ENCODE peak calls at places on chromosomes 2 and 18, in five cellular contexts. One of them, this sample, is unnamed.

GRCh38 chr2:15979051-15979758 is 38.9 kb downstream of the MYCN start:
- DNase-seq in CD8-positive, alpha-beta T cell: no peak
- DNase-seq in body of pancreas: no peak
- DNase-seq in cardiac fibroblast: no peak
- DNase-seq in nephron progenitor cell: no peak
- DNase-seq in this sample: no peak

GRCh38 chr18:48803951-48804855 is 146.6 kb downstream of the SMAD7 start:
- DNase-seq in CD8-positive, alpha-beta T cell: no peak
- DNase-seq in body of pancreas: no peak
- DNase-seq in cardiac fibroblast: no peak
- DNase-seq in nephron progenitor cell: peak; percentile 0
- DNase-seq in this sample: no peak

GRCh38 chr2:102144128-102144527 is 1.6 kb downstream of the IL1R1 start:
- DNase-seq in CD8-positive, alpha-beta T cell: no peak
- DNase-seq in body of pancreas: peak; percentile 40
- DNase-seq in cardiac fibroblast: peak; percentile 86
- DNase-seq in nephron progenitor cell: no peak
- DNase-seq in this sample: no peak

GRCh38 chr2:25567406-25567805 is 106.0 kb downstream of the DTNB start:
- DNase-seq in CD8-positive, alpha-beta T cell: no peak
- DNase-seq in body of pancreas: no peak
- DNase-seq in cardiac fibroblast: peak; percentile 73
- DNase-seq in nephron progenitor cell: no peak
- DNase-seq in this sample: peak; percentile 67

GRCh38 chr18:68660355-68661183 is 54.3 kb downstream of the TMX3 start:
- DNase-seq in CD8-positive, alpha-beta T cell: no peak
- DNase-seq in body of pancreas: no peak
- DNase-seq in cardiac fibroblast: peak; percentile 74
- DNase-seq in nephron progenitor cell: no peak
- DNase-seq in this sample: peak; percentile 76

GRCh38 chr2:163664610-163665009 is 71.2 kb downstream of the FIGN start:
- DNase-seq in CD8-positive, alpha-beta T cell: no peak
- DNase-seq in body of pancreas: no peak
- DNase-seq in cardiac fibroblast: peak; percentile 78
- DNase-seq in nephron progenitor cell: no peak
- DNase-seq in this sample: no peak

GRCh38 chr2:238404406-238405216 is 22.1 kb upstream of the ASB1 start:
- DNase-seq in CD8-positive, alpha-beta T cell: no peak
- DNase-seq in body of pancreas: no peak
- DNase-seq in cardiac fibroblast: no peak
- DNase-seq in nephron progenitor cell: no peak
- DNase-seq in this sample: no peak

GRCh38 chr2:3237501-3237889 is 140.1 kb downstream of the EIPR1 start:
- DNase-seq in CD8-positive, alpha-beta T cell: no peak
- DNase-seq in body of pancreas: no peak
- DNase-seq in cardiac fibroblast: no peak
- DNase-seq in nephron progenitor cell: no peak
- DNase-seq in this sample: no peak

GRCh38 chr18:58903533-58903932 is 38.9 kb downstream of the ZNF532 start:
- DNase-seq in CD8-positive, alpha-beta T cell: no peak
- DNase-seq in body of pancreas: no peak
- DNase-seq in cardiac fibroblast: no peak
- DNase-seq in nephron progenitor cell: no peak
- DNase-seq in this sample: no peak

GRCh38 chr18:77191241-77191751 is 58.4 kb upstream of the GALR1 start:
- DNase-seq in CD8-positive, alpha-beta T cell: no peak
- DNase-seq in body of pancreas: no peak
- DNase-seq in cardiac fibroblast: peak; percentile 34
- DNase-seq in nephron progenitor cell: no peak
- DNase-seq in this sample: no peak

GRCh38 chr2:54855434-54855833 is 132.0 kb downstream of the EML6 start:
- DNase-seq in CD8-positive, alpha-beta T cell: no peak
- DNase-seq in body of pancreas: no peak
- DNase-seq in cardiac fibroblast: no peak
- DNase-seq in nephron progenitor cell: no peak
- DNase-seq in this sample: no peak

GRCh38 chr18:48058486-48058885 is 128.0 kb upstream of the SMAD2 start:
- DNase-seq in CD8-positive, alpha-beta T cell: no peak
- DNase-seq in body of pancreas: no peak
- DNase-seq in cardiac fibroblast: no peak
- DNase-seq in nephron progenitor cell: no peak
- DNase-seq in this sample: no peak

GRCh38 chr2:84194906-84195644 is 264.0 kb downstream of the SUCLG1 start:
- DNase-seq in CD8-positive, alpha-beta T cell: no peak
- DNase-seq in body of pancreas: no peak
- DNase-seq in cardiac fibroblast: no peak
- DNase-seq in nephron progenitor cell: peak; percentile 31
- DNase-seq in this sample: no peak

GRCh38 chr2:46309052-46309953 is 12.1 kb downstream of the EPAS1 start:
- DNase-seq in CD8-positive, alpha-beta T cell: no peak
- DNase-seq in body of pancreas: no peak
- DNase-seq in cardiac fibroblast: peak; percentile 60
- DNase-seq in nephron progenitor cell: no peak
- DNase-seq in this sample: no peak

GRCh38 chr2:52563144-52563543 is 1204.5 kb upstream of the CHAC2 start:
- DNase-seq in CD8-positive, alpha-beta T cell: no peak
- DNase-seq in body of pancreas: no peak
- DNase-seq in cardiac fibroblast: no peak
- DNase-seq in nephron progenitor cell: no peak
- DNase-seq in this sample: no peak

GRCh38 chr2:84652430-84652829 is 136.1 kb downstream of the DNAH6 start:
- DNase-seq in CD8-positive, alpha-beta T cell: no peak
- DNase-seq in body of pancreas: no peak
- DNase-seq in cardiac fibroblast: no peak
- DNase-seq in nephron progenitor cell: no peak
- DNase-seq in this sample: no peak

GRCh38 chr2:25808006-25808383 is 70.3 kb downstream of the ASXL2 start:
- DNase-seq in CD8-positive, alpha-beta T cell: no peak
- DNase-seq in body of pancreas: no peak
- DNase-seq in cardiac fibroblast: no peak
- DNase-seq in nephron progenitor cell: no peak
- DNase-seq in this sample: no peak

GRCh38 chr2:82128051-82128450 is 1823.5 kb upstream of the LRRTM1 start:
- DNase-seq in CD8-positive, alpha-beta T cell: no peak
- DNase-seq in body of pancreas: no peak
- DNase-seq in cardiac fibroblast: no peak
- DNase-seq in nephron progenitor cell: no peak
- DNase-seq in this sample: no peak

GRCh38 chr2:240499309-240500301 is 58.2 kb downstream of the ANKMY1 start:
- DNase-seq in CD8-positive, alpha-beta T cell: no peak
- DNase-seq in body of pancreas: no peak
- DNase-seq in cardiac fibroblast: no peak
- DNase-seq in nephron progenitor cell: no peak
- DNase-seq in this sample: no peak

GRCh38 chr18:903703-904102 is 968 bp upstream of the ADCYAP1 start:
- DNase-seq in CD8-positive, alpha-beta T cell: no peak
- DNase-seq in body of pancreas: peak; percentile 60
- DNase-seq in cardiac fibroblast: peak; percentile 55
- DNase-seq in nephron progenitor cell: peak; percentile 95
- DNase-seq in this sample: peak; percentile 73

GRCh38 chr18:29979884-29980283 is 1062.7 kb downstream of the DSC3 start:
- DNase-seq in CD8-positive, alpha-beta T cell: no peak
- DNase-seq in body of pancreas: no peak
- DNase-seq in cardiac fibroblast: no peak
- DNase-seq in nephron progenitor cell: no peak
- DNase-seq in this sample: no peak

GRCh38 chr2:135851858-135852257 is 14.9 kb upstream of the LCT start:
- DNase-seq in CD8-positive, alpha-beta T cell: no peak
- DNase-seq in body of pancreas: no peak
- DNase-seq in cardiac fibroblast: no peak
- DNase-seq in nephron progenitor cell: no peak
- DNase-seq in this sample: no peak

GRCh38 chr2:102508863-102509262 is 35.8 kb downstream of the SLC9A4 start:
- DNase-seq in CD8-positive, alpha-beta T cell: no peak
- DNase-seq in body of pancreas: no peak
- DNase-seq in cardiac fibroblast: no peak
- DNase-seq in nephron progenitor cell: no peak
- DNase-seq in this sample: no peak

GRCh38 chr2:207385903-207386302 is 143.9 kb upstream of the CREB1 start:
- DNase-seq in CD8-positive, alpha-beta T cell: no peak
- DNase-seq in body of pancreas: no peak
- DNase-seq in cardiac fibroblast: peak; percentile 63
- DNase-seq in nephron progenitor cell: no peak
- DNase-seq in this sample: no peak

GRCh38 chr18:31647354-31647753 is 37.0 kb downstream of the B4GALT6 start:
- DNase-seq in CD8-positive, alpha-beta T cell: no peak
- DNase-seq in body of pancreas: no peak
- DNase-seq in cardiac fibroblast: no peak
- DNase-seq in nephron progenitor cell: no peak
- DNase-seq in this sample: no peak

GRCh38 chr2:241763551-241764271 is 12.9 kb upstream of the GAL3ST2 start:
- DNase-seq in CD8-positive, alpha-beta T cell: no peak
- DNase-seq in body of pancreas: no peak
- DNase-seq in cardiac fibroblast: no peak
- DNase-seq in nephron progenitor cell: no peak
- DNase-seq in this sample: no peak

GRCh38 chr2:234977228-234977679 is 25.4 kb downstream of the SH3BP4 start:
- DNase-seq in CD8-positive, alpha-beta T cell: no peak
- DNase-seq in body of pancreas: peak; percentile 43
- DNase-seq in cardiac fibroblast: no peak
- DNase-seq in nephron progenitor cell: no peak
- DNase-seq in this sample: no peak

GRCh38 chr18:79445740-79446566 is 50.2 kb downstream of the NFATC1 start:
- DNase-seq in CD8-positive, alpha-beta T cell: no peak
- DNase-seq in body of pancreas: no peak
- DNase-seq in cardiac fibroblast: no peak
- DNase-seq in nephron progenitor cell: no peak
- DNase-seq in this sample: no peak

GRCh38 chr2:29218071-29218470 is 102.9 kb downstream of the CLIP4 start:
- DNase-seq in CD8-positive, alpha-beta T cell: no peak
- DNase-seq in body of pancreas: no peak
- DNase-seq in cardiac fibroblast: no peak
- DNase-seq in nephron progenitor cell: no peak
- DNase-seq in this sample: no peak

GRCh38 chr2:29215073-29215472 is 99.9 kb downstream of the CLIP4 start:
- DNase-seq in CD8-positive, alpha-beta T cell: no peak
- DNase-seq in body of pancreas: no peak
- DNase-seq in cardiac fibroblast: no peak
- DNase-seq in nephron progenitor cell: no peak
- DNase-seq in this sample: no peak

GRCh38 chr2:29216609-29216909 is 101.3 kb downstream of the CLIP4 start:
- DNase-seq in CD8-positive, alpha-beta T cell: no peak
- DNase-seq in body of pancreas: no peak
- DNase-seq in cardiac fibroblast: no peak
- DNase-seq in nephron progenitor cell: no peak
- DNase-seq in this sample: no peak

GRCh38 chr2:29213871-29214341 is 98.7 kb downstream of the CLIP4 start:
- DNase-seq in CD8-positive, alpha-beta T cell: no peak
- DNase-seq in body of pancreas: no peak
- DNase-seq in cardiac fibroblast: no peak
- DNase-seq in nephron progenitor cell: no peak
- DNase-seq in this sample: no peak

DNA sequence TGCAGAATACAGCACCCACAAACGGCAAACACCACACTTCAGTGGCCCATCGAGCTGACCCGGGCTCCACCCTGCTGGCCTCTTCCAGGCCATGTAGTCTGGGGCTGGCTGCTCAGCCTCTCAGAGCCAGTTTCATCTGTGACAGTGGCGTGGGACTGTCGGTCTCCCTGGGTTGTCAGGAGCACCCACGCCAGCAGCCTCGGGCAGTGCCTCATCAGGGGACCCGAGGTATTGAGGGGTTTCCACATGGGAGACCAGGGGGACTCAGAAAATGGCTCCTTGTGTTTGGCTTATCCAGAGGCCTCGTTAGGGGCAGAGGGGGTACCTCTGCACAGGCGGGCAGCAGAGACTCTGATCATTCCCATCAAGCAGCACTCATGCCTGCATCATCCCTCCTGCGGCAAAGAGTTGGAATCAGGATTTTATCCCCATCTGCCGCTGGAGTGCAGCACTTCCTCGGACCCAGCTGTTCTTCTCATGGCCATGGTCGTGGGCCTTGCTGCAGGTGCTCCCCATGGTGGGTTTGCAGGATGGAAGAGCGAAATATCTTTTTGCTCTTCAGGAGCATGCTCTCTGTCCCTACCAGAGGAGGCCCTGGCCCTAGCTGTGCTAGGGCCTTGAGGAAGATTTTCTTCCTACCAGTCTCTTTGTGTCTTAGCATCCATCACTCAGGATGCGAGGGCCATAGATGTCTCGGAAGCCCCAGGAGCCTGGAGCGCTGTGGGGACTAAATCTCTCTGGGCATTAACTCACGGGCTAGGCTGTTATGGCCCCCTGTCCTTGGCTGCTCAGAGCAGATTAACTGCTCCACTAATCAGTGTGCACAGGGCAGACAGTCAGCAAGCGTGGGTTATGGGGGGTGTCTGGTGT is 100.8 kb downstream of the CLIP4 start:
- DNase-seq in CD8-positive, alpha-beta T cell: no peak
- DNase-seq in body of pancreas: no peak
- DNase-seq in cardiac fibroblast: no peak
- DNase-seq in nephron progenitor cell: no peak
- DNase-seq in this sample: no peak
- TF ChIP-seq CTCF in CD8-positive, alpha-beta T cell: no peak
- TF ChIP-seq CTCF in body of pancreas: no peak
- TF ChIP-seq CTCF in cardiac fibroblast: no peak
- TF ChIP-seq CTCF in nephron progenitor cell: no peak
- TF ChIP-seq CTCF in this sample: no peak

GRCh38 chr18:38047820-38048219 is 482.2 kb upstream of the CELF4 start:
- DNase-seq in CD8-positive, alpha-beta T cell: no peak
- DNase-seq in body of pancreas: no peak
- DNase-seq in cardiac fibroblast: no peak
- DNase-seq in nephron progenitor cell: no peak
- DNase-seq in this sample: no peak
- TF ChIP-seq CTCF in CD8-positive, alpha-beta T cell: no peak
- TF ChIP-seq CTCF in body of pancreas: no peak
- TF ChIP-seq CTCF in cardiac fibroblast: no peak
- TF ChIP-seq CTCF in nephron progenitor cell: no peak
- TF ChIP-seq CTCF in this sample: no peak

DNA sequence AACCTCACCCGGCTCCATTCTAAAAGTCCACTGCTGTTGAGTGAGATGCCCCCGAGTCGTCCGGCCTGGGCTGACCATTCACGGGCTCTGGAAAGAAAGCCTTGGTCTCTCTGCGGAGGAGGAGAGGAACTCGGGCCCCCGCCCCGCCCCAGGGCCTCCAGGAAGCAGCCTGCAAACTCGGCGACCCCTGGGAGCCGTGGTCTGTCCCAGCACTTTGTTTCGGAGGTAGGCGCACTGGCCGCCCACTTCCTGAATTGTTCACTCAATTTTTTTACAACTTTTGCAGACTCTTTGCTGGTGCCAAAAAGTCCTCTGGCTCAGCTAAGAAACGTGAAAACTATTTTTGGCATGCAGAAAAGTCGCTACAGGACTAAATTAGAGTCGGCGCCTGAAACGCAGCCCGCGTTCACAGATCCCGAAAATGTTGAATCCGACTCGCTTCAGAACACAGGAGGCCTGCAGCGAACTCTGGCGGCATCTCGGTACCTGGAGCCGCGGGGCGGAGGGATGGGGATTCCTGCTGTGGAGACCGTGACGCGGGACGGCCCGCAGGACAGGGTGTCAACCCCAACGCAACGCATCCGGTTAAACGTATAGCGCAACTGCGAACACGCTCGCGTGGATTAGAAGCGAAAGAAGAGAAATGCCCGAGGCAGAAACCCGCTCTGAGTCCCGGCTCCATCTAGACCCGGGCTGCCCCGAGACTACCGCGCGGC is 1.5 kb downstream of the PXDN start:
- DNase-seq in CD8-positive, alpha-beta T cell: no peak
- DNase-seq in body of pancreas: peak; percentile 56
- DNase-seq in cardiac fibroblast: peak; percentile 95
- DNase-seq in nephron progenitor cell: peak; percentile 80
- DNase-seq in this sample: peak; percentile 92
- TF ChIP-seq CTCF in CD8-positive, alpha-beta T cell: no peak
- TF ChIP-seq CTCF in body of pancreas: no peak
- TF ChIP-seq CTCF in cardiac fibroblast: peak; percentile 56
- TF ChIP-seq CTCF in nephron progenitor cell: no peak
- TF ChIP-seq CTCF in this sample: peak; percentile 76

GRCh38 chr2:59935005-59935404 is 618.4 kb downstream of the BCL11A start:
- DNase-seq in CD8-positive, alpha-beta T cell: no peak
- DNase-seq in body of pancreas: no peak
- DNase-seq in cardiac fibroblast: no peak
- DNase-seq in nephron progenitor cell: no peak
- DNase-seq in this sample: peak; percentile 1
- TF ChIP-seq CTCF in CD8-positive, alpha-beta T cell: no peak
- TF ChIP-seq CTCF in body of pancreas: no peak
- TF ChIP-seq CTCF in cardiac fibroblast: no peak
- TF ChIP-seq CTCF in nephron progenitor cell: no peak
- TF ChIP-seq CTCF in this sample: no peak